ENCODE peak calls at places on chromosome 20, in six cellular contexts. R, L, Y, W, G and M are unnamed samples.

GRCh38 chr20:36482044-36482473 is 59.3 kb upstream of the MYL9 start:
- DNase-seq in L (no peak), W (peak; percentile 95), R (no peak), G (no peak), Y (no peak), M (no peak)

GRCh38 chr20:5864873-5865582 is 85.3 kb downstream of the TRMT6 start:
- DNase-seq in L (no peak), W (no peak), G (peak; percentile 49), R (no peak), Y (no peak), M (no peak)

GRCh38 chr20:37695684-37696342 is 2.0 kb downstream of the CTNNBL1 start:
- DNase-seq in Y (no peak), W (no peak), R (no peak), L (no peak), G (no peak), M (no peak)

GRCh38 chr20:58842276-58842675 is 8.4 kb downstream of the GNAS-AS1 start:
- DNase-seq in G (no peak), Y (no peak), R (no peak), L (no peak), W (no peak), M (no peak)

GRCh38 chr20:34296468-34296867 is 6.7 kb downstream of the AHCY start:
- DNase-seq in W (no peak), G (no peak), Y (no peak), L (no peak), R (no peak), M (no peak)

GRCh38 chr20:884983-885952 is 30.9 kb downstream of the ANGPT4 start:
- DNase-seq in G (peak; percentile 48), L (no peak), R (peak; percentile 21), Y (no peak), W (peak; percentile 80), M (peak; percentile 48)

GRCh38 chr20:58069207-58069606 is 159.2 kb downstream of the ANKRD60 start:
- DNase-seq in Y (peak; percentile 4), G (no peak), W (no peak), L (no peak), R (no peak), M (no peak)

GRCh38 chr20:10625641-10626040 is 48.2 kb downstream of the JAG1 start:
- DNase-seq in Y (no peak), R (no peak), L (no peak), W (no peak), G (no peak), M (no peak)

GRCh38 chr20:57437267-57437666 is 46.1 kb downstream of the RBM38 start:
- DNase-seq in L (no peak), G (no peak), R (no peak), Y (no peak), W (no peak), M (no peak)

GRCh38 chr20:6636209-6637159 is 131.0 kb upstream of the BMP2 start:
- DNase-seq in Y (peak; percentile 51), W (peak; percentile 34), G (peak; percentile 76), L (peak; percentile 3), R (no peak), M (no peak)

GRCh38 chr20:18276821-18277220 is 11.5 kb upstream of the ZNF133 start:
- DNase-seq in W (peak; percentile 58), Y (peak; percentile 80), G (peak; percentile 76), R (peak; percentile 22), L (peak; percentile 56), M (peak; percentile 75)

GRCh38 chr20:33016581-33017109 is 9.1 kb downstream of the BPIFB2 start:
- DNase-seq in G (no peak), L (no peak), R (no peak), W (no peak), Y (no peak), M (no peak)

GRCh38 chr20:2865630-2866029 is 7.7 kb upstream of the PTPRA start:
- DNase-seq in R (no peak), Y (no peak), W (no peak), L (no peak), G (no peak), M (no peak)

GRCh38 chr20:48015943-48016723 is 230.9 kb upstream of the SULF2 start:
- DNase-seq in W (no peak), L (no peak), R (no peak), G (peak; percentile 53), Y (no peak), M (no peak)

GRCh38 chr20:427401-427800 is 19.3 kb downstream of the RBCK1 start:
- DNase-seq in W (no peak), G (no peak), L (no peak), Y (no peak), R (no peak), M (no peak)

GRCh38 chr20:45781391-45781931 is 10.2 kb downstream of the WFDC3 start:
- DNase-seq in G (peak; percentile 60), L (no peak), R (no peak), W (no peak), Y (no peak), M (no peak)